ENCODE peak calls at places on chromosomes 6 and 20, in nine cellular contexts. U is ELR, B is Kasumi-1, E is osteoblast, K is occipital lobe, O is NCI-H510A treated with DMSO at 0.1 percent for 48 hours, S is right lobe of liver, I is GM04504, M is RWPE1. Z is an unnamed sample.

GRCh38 chr6:24464253-24465038 is 24.9 kb downstream of the GPLD1 start:
- DNase-seq in U (no peak), B (no peak), E (no peak), K (no peak), O (no peak), S (no peak), I (no peak), M (no peak), Z (no peak)

GRCh38 chr6:8941578-8941977 is 506.2 kb upstream of the SLC35B3 start:
- DNase-seq in U (no peak), B (no peak), E (no peak), K (no peak), O (no peak), S (no peak), I (no peak), M (no peak), Z (no peak)

GRCh38 chr20:54623923-54624569 is 148.7 kb downstream of the DOK5 start:
- DNase-seq in U (no peak), B (no peak), E (no peak), K (no peak), O (no peak), S (no peak), I (no peak), M (no peak), Z (no peak)

GRCh38 chr6:143885116-143885515 is 20.8 kb downstream of the ZC2HC1B start:
- DNase-seq in U (no peak), B (no peak), E (peak), K (no peak), O (no peak), S (no peak), I (no peak), M (no peak), Z (no peak)

GRCh38 chr6:149855741-149856140 is 8.4 kb downstream of the LRP11 start:
- DNase-seq in U (no peak), B (no peak), E (no peak), K (no peak), O (peak), S (no peak), I (no peak), M (no peak), Z (no peak)

GRCh38 chr6:6815732-6816131 is 227.2 kb downstream of the LY86 start:
- DNase-seq in U (no peak), B (no peak), E (no peak), K (no peak), O (no peak), S (no peak), I (no peak), M (no peak), Z (no peak)

GRCh38 chr6:40171343-40171742 is 237.1 kb upstream of the MOCS1 start:
- DNase-seq in U (no peak), B (no peak), E (no peak), K (no peak), O (no peak), S (no peak), I (no peak), M (no peak), Z (no peak)

GRCh38 chr6:6793388-6794250 is 205.1 kb downstream of the LY86 start:
- DNase-seq in U (no peak), B (peak), E (no peak), K (no peak), O (no peak), S (no peak), I (no peak), M (no peak), Z (no peak)

GRCh38 chr6:37168809-37169457 is 1.0 kb upstream of the PIM1 start:
- DNase-seq in U (peak), B (no peak), E (peak), K (peak), O (peak), S (no peak), I (peak), M (peak), Z (no peak)